ENCODE peak calls at places on chromosome 6, in four cellular contexts. One of them, this sample, is unnamed.

GRCh38 chr6:166446146-166446545 is 63.4 kb upstream of the MPC1 start:
- DNase-seq in NCI-H460: no peak
- DNase-seq in cardiac muscle cell: no peak
- DNase-seq in brain microvascular endothelial cell: no peak
- DNase-seq in this sample: no peak

GRCh38 chr6:113694278-113695077 is 162.7 kb upstream of the MARCKS start:
- DNase-seq in NCI-H460: no peak
- DNase-seq in cardiac muscle cell: no peak
- DNase-seq in brain microvascular endothelial cell: no peak
- DNase-seq in this sample: no peak

GRCh38 chr6:42708096-42708495 is 14.3 kb downstream of the PRPH2 start:
- DNase-seq in NCI-H460: no peak
- DNase-seq in cardiac muscle cell: no peak
- DNase-seq in brain microvascular endothelial cell: no peak
- DNase-seq in this sample: no peak

GRCh38 chr6:134741193-134741521 is 208.7 kb downstream of the ALDH8A1 start:
- DNase-seq in NCI-H460: no peak
- DNase-seq in cardiac muscle cell: peak; percentile 9
- DNase-seq in brain microvascular endothelial cell: no peak
- DNase-seq in this sample: no peak

GRCh38 chr6:76230711-76231110 is 158.2 kb upstream of the IMPG1 start:
- DNase-seq in NCI-H460: no peak
- DNase-seq in cardiac muscle cell: no peak
- DNase-seq in brain microvascular endothelial cell: no peak
- DNase-seq in this sample: no peak

GRCh38 chr6:5619249-5619648 is 357.9 kb downstream of the FARS2 start:
- DNase-seq in NCI-H460: no peak
- DNase-seq in cardiac muscle cell: no peak
- DNase-seq in brain microvascular endothelial cell: no peak
- DNase-seq in this sample: no peak

GRCh38 chr6:127342296-127342945 is 988 bp downstream of the ECHDC1 start:
- DNase-seq in NCI-H460: no peak
- DNase-seq in cardiac muscle cell: peak; percentile 43
- DNase-seq in brain microvascular endothelial cell: peak; percentile 24
- DNase-seq in this sample: no peak

GRCh38 chr6:31007694-31008093 is 2.6 kb upstream of the MUC22 start:
- DNase-seq in NCI-H460: no peak
- DNase-seq in cardiac muscle cell: no peak
- DNase-seq in brain microvascular endothelial cell: peak; percentile 82
- DNase-seq in this sample: no peak

GRCh38 chr6:25413506-25413905 is 134.3 kb downstream of the CARMIL1 start:
- DNase-seq in NCI-H460: no peak
- DNase-seq in cardiac muscle cell: no peak
- DNase-seq in brain microvascular endothelial cell: no peak
- DNase-seq in this sample: no peak

GRCh38 chr6:1686117-1687098 is 76.7 kb downstream of the FOXC1 start:
- DNase-seq in NCI-H460: no peak
- DNase-seq in cardiac muscle cell: peak; percentile 27
- DNase-seq in brain microvascular endothelial cell: peak; percentile 93
- DNase-seq in this sample: no peak

GRCh38 chr6:24849713-24850112 is 51.0 kb upstream of the ARMH2 start:
- DNase-seq in NCI-H460: no peak
- DNase-seq in cardiac muscle cell: no peak
- DNase-seq in brain microvascular endothelial cell: no peak
- DNase-seq in this sample: no peak

GRCh38 chr6:88619951-88620350 is 343.5 kb downstream of the RNGTT start:
- DNase-seq in NCI-H460: no peak
- DNase-seq in cardiac muscle cell: no peak
- DNase-seq in brain microvascular endothelial cell: no peak
- DNase-seq in this sample: no peak

GRCh38 chr6:35494161-35494563 is 2.7 kb downstream of the TEAD3 start:
- DNase-seq in NCI-H460: no peak
- DNase-seq in cardiac muscle cell: no peak
- DNase-seq in brain microvascular endothelial cell: no peak
- DNase-seq in this sample: no peak

GRCh38 chr6:105272783-105273182 is 93.0 kb upstream of the POPDC3 start:
- DNase-seq in NCI-H460: no peak
- DNase-seq in cardiac muscle cell: peak; percentile 94
- DNase-seq in brain microvascular endothelial cell: no peak
- DNase-seq in this sample: peak; percentile 52

GRCh38 chr6:29964904-29965872 is 22.9 kb downstream of the HLA-A start:
- DNase-seq in NCI-H460: peak; percentile 75
- DNase-seq in cardiac muscle cell: peak; percentile 75
- DNase-seq in brain microvascular endothelial cell: peak; percentile 80
- DNase-seq in this sample: peak; percentile 79

GRCh38 chr6:131909408-131910218 is 41.6 kb downstream of the CCN2 start:
- DNase-seq in NCI-H460: peak; percentile 65
- DNase-seq in cardiac muscle cell: peak; percentile 81
- DNase-seq in brain microvascular endothelial cell: peak; percentile 80
- DNase-seq in this sample: peak; percentile 91

This sample was measured in testis.